ENCODE peak calls at places on chromosomes 16 and 17, in eight cellular contexts. R, B, H, C, X, Z, J and G are unnamed samples.

GRCh38 chr16:21950782-21951521 is 2.2 kb upstream of the UQCRC2 start:
- DNase-seq in Z (no peak), B (peak), C (no peak), H (peak), R (no peak), X (no peak), J (no peak), G (no peak)

GRCh38 chr17:34886831-34887230 is 74.4 kb downstream of the CCT6B start:
- DNase-seq in H (peak), X (no peak), C (no peak), Z (no peak), B (no peak), R (no peak), J (no peak), G (no peak)

GRCh38 chr16:68275611-68276191 is 11.4 kb downstream of the SLC7A6 start:
- DNase-seq in J (peak), X (no peak), Z (no peak), B (no peak), R (no peak), H (no peak), C (no peak), G (no peak)

GRCh38 chr16:89658221-89658879 is 714 bp downstream of the SPATA33 start:
- DNase-seq in B (no peak), R (no peak), H (peak), X (peak), C (no peak), Z (no peak), J (no peak), G (peak)

GRCh38 chr17:65287040-65287439 is 149.9 kb downstream of the RGS9 start:
- DNase-seq in C (no peak), X (no peak), Z (no peak), J (no peak), B (peak), H (peak), R (no peak), G (no peak)

GRCh38 chr17:19346351-19347255 is 15.9 kb downstream of the B9D1 start:
- DNase-seq in Z (no peak), C (no peak), B (peak), H (no peak), R (peak), J (no peak), X (no peak), G (peak)

GRCh38 chr16:28289106-28289505 is 3.2 kb upstream of the SBK1 start:
- DNase-seq in Z (no peak), R (no peak), J (no peak), X (no peak), H (no peak), B (no peak), C (no peak), G (no peak)

GRCh38 chr17:9056566-9056965 is 35.3 kb downstream of the NTN1 start:
- DNase-seq in H (no peak), J (no peak), X (no peak), B (no peak), R (no peak), C (no peak), Z (no peak), G (no peak)

GRCh38 chr17:17205368-17206148 is 575 bp downstream of the PLD6 start:
- DNase-seq in R (peak), H (no peak), C (no peak), B (peak), J (peak), X (peak), Z (peak), G (peak)

GRCh38 chr17:29526322-29526721 is 40.5 kb downstream of the ABHD15 start:
- DNase-seq in H (peak), J (no peak), X (no peak), R (no peak), Z (no peak), C (no peak), B (no peak), G (no peak)

GRCh38 chr17:60506312-60506711 is 19.7 kb downstream of the APPBP2 start:
- DNase-seq in B (peak), J (no peak), Z (no peak), C (no peak), H (peak), X (no peak), R (no peak), G (peak)

GRCh38 chr17:83046759-83047478 is 32.5 kb upstream of the METRNL start:
- DNase-seq in C (no peak), R (no peak), J (no peak), B (no peak), H (no peak), X (no peak), Z (no peak), G (no peak)

GRCh38 chr17:7889166-7889584 is 586 bp downstream of the CHD3 start:
- DNase-seq in X (peak), C (peak), B (peak), Z (no peak), H (peak), R (peak), J (peak), G (peak)

GRCh38 chr17:42456223-42457106 is 2.2 kb upstream of the ATP6V0A1 start:
- DNase-seq in R (no peak), B (peak), C (no peak), J (no peak), Z (no peak), X (no peak), H (no peak), G (no peak)

GRCh38 chr17:72383053-72383847 is 262.4 kb downstream of the SOX9 start:
- DNase-seq in X (no peak), C (no peak), R (peak), B (no peak), Z (no peak), J (no peak), H (peak), G (peak)

GRCh38 chr17:45577571-45578279 is 87.2 kb upstream of the PLEKHM1 start:
- DNase-seq in R (no peak), X (no peak), C (no peak), B (no peak), J (no peak), H (no peak), Z (no peak), G (no peak)

GRCh38 chr16:27270389-27270788 is 1.8 kb upstream of the NSMCE1 start:
- DNase-seq in J (no peak), H (no peak), C (no peak), Z (no peak), R (no peak), B (no peak), X (no peak), G (no peak)

GRCh38 chr17:3029213-3029913 is 34.0 kb downstream of the OR1D5 start:
- DNase-seq in R (peak), C (no peak), J (no peak), X (peak), H (no peak), B (no peak), Z (no peak), G (no peak)

GRCh38 chr17:48571024-48571818 is 6.9 kb downstream of the HOXB4 start:
- DNase-seq in B (no peak), R (no peak), J (no peak), C (no peak), H (no peak), Z (no peak), X (no peak), G (peak)

GRCh38 chr16:70685938-70686375 is at the start of gene MTSS2:
- DNase-seq in C (no peak), B (peak), J (peak), R (peak), H (peak), X (peak), Z (no peak), G (peak)

GRCh38 chr17:50361561-50362480 is 11.2 kb downstream of the MRPL27 start:
- DNase-seq in B (peak), H (peak), J (peak), Z (no peak), X (peak), R (no peak), C (no peak), G (peak)

GRCh38 chr17:33925650-33926049 is 329.4 kb upstream of the CCL2 start:
- DNase-seq in C (no peak), R (no peak), B (no peak), J (no peak), Z (no peak), H (no peak), X (no peak), G (no peak)

GRCh38 chr16:63806794-63807506 is 1314.9 kb downstream of the CDH11 start:
- DNase-seq in Z (no peak), B (no peak), X (no peak), H (no peak), R (no peak), J (no peak), C (no peak), G (no peak)

GRCh38 chr16:53973021-53973420 is 269.1 kb downstream of the FTO start:
- DNase-seq in Z (no peak), C (no peak), J (no peak), X (no peak), R (no peak), H (peak), B (no peak), G (no peak)

GRCh38 chr17:3035256-3035967 is 28.0 kb downstream of the OR1D5 start:
- DNase-seq in H (no peak), Z (no peak), C (no peak), R (no peak), X (peak), B (no peak), J (no peak), G (no peak)

GRCh38 chr17:4858880-4859260 is 25.7 kb downstream of the MINK1 start:
- DNase-seq in X (no peak), Z (no peak), R (peak), B (peak), C (no peak), H (peak), J (no peak), G (peak)

GRCh38 chr16:622920-623280 is 7.9 kb upstream of the WFIKKN1 start:
- DNase-seq in C (no peak), J (no peak), X (no peak), B (no peak), H (no peak), Z (no peak), R (no peak), G (peak)

GRCh38 chr17:33175565-33175964 is 117.5 kb downstream of the ASIC2 start:
- DNase-seq in J (peak), H (no peak), R (no peak), B (no peak), Z (no peak), X (no peak), C (no peak), G (no peak)

GRCh38 chr16:79408355-79408754 is 192.2 kb downstream of the MAF start:
- DNase-seq in C (no peak), X (no peak), B (no peak), Z (no peak), H (no peak), R (no peak), J (no peak), G (no peak)

GRCh38 chr17:30095507-30096244 is 20.9 kb upstream of the NSRP1 start:
- DNase-seq in B (peak), X (no peak), R (no peak), C (peak), Z (no peak), J (peak), H (peak), G (no peak)

GRCh38 chr16:80656731-80657150 is 115.9 kb downstream of the DYNLRB2 start:
- DNase-seq in R (no peak), B (peak), J (no peak), C (no peak), X (no peak), H (no peak), Z (peak), G (peak)

GRCh38 chr16:84836234-84836647 is 16.5 kb downstream of the CRISPLD2 start:
- DNase-seq in J (no peak), Z (no peak), B (peak), C (no peak), H (peak), X (peak), R (peak), G (peak)

GRCh38 chr16:70438325-70438982 is 446 bp downstream of the ST3GAL2 start:
- DNase-seq in J (no peak), Z (no peak), X (peak), C (no peak), B (no peak), H (no peak), R (peak), G (no peak)

GRCh38 chr16:53775821-53776431 is 72.0 kb downstream of the FTO start:
- DNase-seq in Z (no peak), J (no peak), R (peak), C (no peak), H (peak), B (peak), X (no peak), G (no peak)

GRCh38 chr17:78364436-78365281 is 4.8 kb upstream of the SOCS3 start:
- DNase-seq in X (no peak), B (no peak), J (no peak), C (no peak), Z (no peak), H (peak), R (no peak), G (peak)

GRCh38 chr17:18017958-18018357 is 21.0 kb downstream of the ATPAF2 start:
- DNase-seq in R (no peak), X (no peak), H (no peak), C (no peak), Z (no peak), J (no peak), B (no peak), G (no peak)